ENCODE peak calls at places on chromosomes 1 and 21, in five cellular contexts. G is right atrium auricular region, F is HCT116, A is breast epithelium, I is heart left ventricle. Y is an unnamed sample.
A peak's percentile ranks its signal among the peaks of the same experiment; 100 is the strongest.

GRCh38 chr1:200333329-200333728 is 76.5 kb downstream of the ZNF281 start:
- DNase-seq in F (no peak), A (no peak), G (no peak), I (no peak), Y (no peak)

GRCh38 chr1:63691672-63692425 is 82.0 kb upstream of the ROR1 start:
- DNase-seq in I (peak; percentile 56), G (peak; percentile 71), F (peak; percentile 78), A (peak; percentile 57), Y (peak; percentile 72)

GRCh38 chr1:98327151-98327918 is 334.2 kb upstream of the SNX7 start:
- DNase-seq in I (no peak), A (no peak), F (no peak), G (no peak), Y (no peak)

GRCh38 chr1:169601096-169601881 is 15.0 kb upstream of the F5 start:
- DNase-seq in G (no peak), A (no peak), F (no peak), I (no peak), Y (no peak)

GRCh38 chr1:207279683-207280082 is 41.8 kb upstream of the CD55 start:
- DNase-seq in I (no peak), G (no peak), A (no peak), F (no peak), Y (no peak)

GRCh38 chr21:45504516-45505415 is 37.5 kb downstream of the SLC19A1 start:
- DNase-seq in I (peak; percentile 16), G (no peak), F (no peak), A (no peak), Y (no peak)

GRCh38 chr1:94063379-94063778 is 57.6 kb downstream of the ABCA4 start:
- DNase-seq in G (no peak), I (peak; percentile 71), F (peak; percentile 51), A (no peak), Y (no peak)

GRCh38 chr21:40685121-40685630 is 161.8 kb downstream of the DSCAM start:
- DNase-seq in G (no peak), A (no peak), F (no peak), I (peak; percentile 27), Y (no peak)

GRCh38 chr1:37476460-37477197 is 2.2 kb downstream of the ZC3H12A start:
- DNase-seq in F (no peak), A (peak; percentile 76), I (peak; percentile 70), G (peak; percentile 93), Y (peak; percentile 72)

GRCh38 chr1:237938553-237938952 is 47.8 kb upstream of the ZP4 start:
- DNase-seq in G (no peak), A (no peak), I (no peak), F (no peak), Y (no peak)

GRCh38 chr1:173475564-173476196 is 1.5 kb upstream of the PRDX6 start:
- DNase-seq in F (no peak), G (no peak), I (no peak), A (no peak), Y (no peak)

GRCh38 chr1:33047290-33047689 is 10.6 kb upstream of the AK2 start:
- DNase-seq in I (no peak), F (no peak), G (no peak), A (no peak), Y (no peak)

GRCh38 chr1:93446837-93447451 is 974 bp upstream of the FNBP1L start:
- DNase-seq in I (no peak), F (no peak), A (peak; percentile 73), G (no peak), Y (peak; percentile 75)

GRCh38 chr1:154536570-154536969 is 21.9 kb downstream of the UBE2Q1 start:
- DNase-seq in G (no peak), F (no peak), I (no peak), A (no peak), Y (no peak)

GRCh38 chr1:219171192-219171935 is 2.3 kb upstream of the LYPLAL1 start:
- DNase-seq in A (no peak), I (no peak), G (no peak), F (no peak), Y (no peak)

GRCh38 chr1:44019398-44020044 is 11.7 kb downstream of the SLC6A9 start:
- DNase-seq in G (no peak), I (no peak), A (no peak), F (no peak), Y (no peak)

GRCh38 chr1:24231701-24232100 is 44.6 kb upstream of the IFNLR1 start:
- DNase-seq in G (no peak), F (no peak), I (no peak), A (no peak), Y (no peak)

GRCh38 chr21:39430457-39430856 is 15.1 kb downstream of the LCA5L start:
- DNase-seq in I (no peak), A (no peak), F (no peak), G (no peak), Y (no peak)

GRCh38 chr1:26697978-26698849 is 2.4 kb downstream of the ARID1A start:
- DNase-seq in F (peak; percentile 80), A (peak; percentile 70), G (peak; percentile 72), I (peak; percentile 50), Y (no peak)

GRCh38 chr1:81149649-81150335 is 650.9 kb upstream of the ADGRL2 start:
- DNase-seq in I (no peak), F (no peak), A (no peak), G (no peak), Y (no peak)

GRCh38 chr1:209652121-209652742 is at the start of gene LAMB3:
- DNase-seq in A (peak; percentile 82), I (no peak), G (no peak), F (peak; percentile 65), Y (peak; percentile 64)

DNA sequence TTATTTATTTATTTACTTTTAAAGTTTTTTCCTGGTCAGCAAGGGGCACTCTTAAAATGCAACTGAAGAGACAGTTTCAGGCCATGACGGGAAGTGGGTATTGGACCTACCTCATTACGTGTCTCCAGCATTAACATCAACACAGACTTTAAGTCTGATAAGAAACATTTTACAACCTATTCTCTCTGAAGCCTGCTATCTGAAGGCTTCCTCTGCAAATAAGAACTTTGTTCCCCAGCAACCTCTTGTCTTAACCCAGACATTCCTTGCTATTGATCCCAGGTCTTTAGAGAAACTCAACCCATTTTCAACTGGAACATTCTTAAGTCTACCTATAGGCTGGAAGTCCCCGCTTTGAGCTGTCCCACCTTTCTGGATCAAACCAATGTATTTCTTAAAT is 258.3 kb upstream of the TMPRSS15 start:
- DNase-seq in G (no peak), F (no peak), I (no peak), A (no peak), Y (no peak)
- TF ChIP-seq CTCF in G (no peak), F (no peak), I (no peak), A (no peak), Y (no peak)

DNA sequence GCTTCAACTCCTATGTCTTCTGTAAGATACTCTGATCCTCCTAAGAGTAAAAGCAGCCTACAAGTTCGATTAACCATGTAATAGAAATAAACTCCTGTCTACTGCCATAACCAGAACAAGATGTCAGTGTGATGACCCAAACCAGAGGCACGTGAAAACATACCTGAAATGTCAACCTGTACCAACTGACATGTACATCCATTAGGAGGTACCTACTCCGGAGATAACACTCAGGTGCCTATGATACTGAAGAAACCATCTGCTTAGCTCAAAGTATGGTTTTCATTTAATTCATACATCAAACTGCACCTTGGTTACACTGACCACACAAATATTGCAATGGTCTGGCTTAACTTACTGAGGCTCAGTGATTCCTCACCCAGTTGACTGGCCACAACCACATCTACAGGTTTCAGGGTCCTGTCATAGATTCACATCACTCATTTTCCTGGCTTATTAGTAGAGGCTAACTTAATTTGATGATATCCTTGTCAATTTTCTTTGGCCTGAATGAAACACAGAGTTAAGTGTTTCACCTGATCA is 4.4 kb downstream of the ITPKB start:
- DNase-seq in A (no peak), I (no peak), F (no peak), G (no peak), Y (no peak)
- H3K4me1 ChIP-seq in A (peaks cover 12% of the 10 kb centered on the region), I (peaks cover 11% of the 10 kb centered on the region), F (peaks cover 15% of the 10 kb centered on the region), G (peaks cover 30% of the 10 kb centered on the region), Y (peaks cover 16% of the 10 kb centered on the region)

DNA sequence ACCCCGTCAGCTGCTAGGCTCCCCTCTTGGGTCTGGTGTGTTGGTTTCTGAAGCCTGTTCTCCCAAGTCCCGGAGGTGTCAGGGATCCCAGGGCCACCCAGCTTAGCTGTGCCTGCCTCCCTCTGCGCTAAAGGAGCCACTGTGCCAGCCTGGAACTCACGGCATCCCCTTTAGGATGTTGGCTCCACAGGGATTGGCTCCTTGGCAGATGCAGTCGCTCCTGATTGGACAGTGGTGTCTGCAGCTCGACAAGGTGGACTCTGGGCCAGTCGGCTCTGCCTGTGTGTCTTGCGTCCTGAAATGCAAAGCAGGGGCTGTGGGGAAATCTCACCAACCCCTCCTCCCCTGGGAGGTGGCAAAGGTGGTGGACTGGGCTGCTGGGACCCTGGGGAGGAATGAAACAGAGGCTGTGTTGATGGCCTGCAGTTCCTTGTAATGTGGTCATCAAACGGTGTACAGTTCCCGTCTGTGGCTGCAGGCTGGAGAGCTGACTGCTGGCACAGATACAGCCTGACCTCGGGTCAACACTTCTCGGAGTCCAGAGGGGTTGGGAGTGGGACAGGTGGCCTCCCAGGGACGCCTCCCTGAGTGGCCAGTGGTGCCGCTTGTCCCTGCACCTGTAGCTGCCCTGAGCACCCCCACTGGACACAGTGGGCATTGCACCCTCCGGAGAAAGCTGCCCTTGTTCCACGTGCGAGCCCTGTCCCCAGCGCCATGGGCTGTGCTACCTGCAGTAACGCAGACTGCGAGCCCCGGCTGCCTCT is 11.5 kb upstream of the KCNAB2 start:
- DNase-seq in G (no peak), I (no peak), F (no peak), A (no peak), Y (peak; percentile 47)
- TF ChIP-seq CTCF in G (peak; percentile 81), I (peak; percentile 74), F (peak; percentile 67), A (peak; percentile 19), Y (peak; percentile 13)

DNA sequence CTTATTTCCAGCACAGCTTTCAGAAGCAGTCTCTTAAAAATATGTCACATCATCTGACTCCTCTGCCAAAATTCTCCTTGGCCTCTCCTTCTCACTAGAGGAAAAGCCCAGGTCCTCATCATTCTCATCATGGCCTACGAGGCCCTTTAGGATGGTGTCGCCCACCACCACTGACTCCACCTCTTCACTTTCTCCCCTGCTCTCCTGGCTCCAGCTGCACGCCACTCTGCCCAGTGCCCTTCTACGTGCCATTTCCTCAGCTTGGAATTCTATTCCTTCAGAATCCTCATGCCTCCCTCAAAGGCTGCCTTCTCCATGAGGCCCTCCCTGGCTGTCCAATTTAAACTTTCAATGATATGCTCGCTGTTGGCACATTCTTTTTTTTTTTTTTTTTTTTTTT is 25.3 kb upstream of the BTG2 start:
- DNase-seq in I (no peak), A (peak; percentile 16), F (no peak), G (no peak), Y (no peak)
- H3K4me1 ChIP-seq in I (peaks cover 54% of the 10 kb centered on the region), A (peaks cover 12% of the 10 kb centered on the region), F (peaks cover 6% of the 10 kb centered on the region), G (peaks cover 88% of the 10 kb centered on the region), Y (peaks cover 3% of the 10 kb centered on the region)

GRCh38 chr1:203031467-203031866 is 5.2 kb downstream of the PPFIA4 start:
- DNase-seq in F (no peak), G (peak; percentile 11), I (no peak), A (no peak), Y (no peak)
- TF ChIP-seq CTCF in F (peak; percentile 87), G (peak; percentile 17), I (peak; percentile 11), A (no peak), Y (no peak)

GRCh38 chr1:186481303-186481888 is 20.5 kb upstream of the PDC start:
- DNase-seq in A (no peak), F (no peak), I (no peak), G (no peak), Y (no peak)
- H3K4me1 ChIP-seq in A (no peaks in the 10 kb centered on the region), F (no peaks in the 10 kb centered on the region), I (no peaks in the 10 kb centered on the region), G (no peaks in the 10 kb centered on the region), Y (no peaks in the 10 kb centered on the region)

Y was measured in lung.